ENCODE peak calls at places on chromosomes 13 and 19, in six cellular contexts. One of them, this sample, is unnamed.

GRCh38 chr13:41658057-41658642 is 200.8 kb downstream of the RGCC start:
- DNase-seq in CD8-positive, alpha-beta memory T cell: no peak
- DNase-seq in activated CD8-positive, alpha-beta memory T cell treated with anti-CD3 and anti-CD28 coated beads for 48 hours: no peak
- DNase-seq in fibroblast of the conjunctiva: peak
- DNase-seq in AG04450: peak
- DNase-seq in non-pigmented ciliary epithelial cell: peak
- DNase-seq in this sample: no peak

GRCh38 chr19:10155834-10156233 is 36.1 kb upstream of the EIF3G start:
- DNase-seq in non-pigmented ciliary epithelial cell: no peak
- DNase-seq in AG04450: no peak
- DNase-seq in fibroblast of the conjunctiva: no peak
- DNase-seq in CD8-positive, alpha-beta memory T cell: no peak
- DNase-seq in activated CD8-positive, alpha-beta memory T cell treated with anti-CD3 and anti-CD28 coated beads for 48 hours: no peak
- DNase-seq in this sample: no peak

GRCh38 chr13:23615677-23616076 is 45.5 kb downstream of the TNFRSF19 start:
- DNase-seq in activated CD8-positive, alpha-beta memory T cell treated with anti-CD3 and anti-CD28 coated beads for 48 hours: no peak
- DNase-seq in AG04450: no peak
- DNase-seq in non-pigmented ciliary epithelial cell: peak
- DNase-seq in fibroblast of the conjunctiva: no peak
- DNase-seq in CD8-positive, alpha-beta memory T cell: no peak
- DNase-seq in this sample: no peak

GRCh38 chr19:5536337-5536894 is 31.3 kb downstream of the TINCR start:
- DNase-seq in non-pigmented ciliary epithelial cell: no peak
- DNase-seq in AG04450: no peak
- DNase-seq in CD8-positive, alpha-beta memory T cell: no peak
- DNase-seq in activated CD8-positive, alpha-beta memory T cell treated with anti-CD3 and anti-CD28 coated beads for 48 hours: no peak
- DNase-seq in fibroblast of the conjunctiva: no peak
- DNase-seq in this sample: no peak

GRCh38 chr19:29567366-29567915 is 38.6 kb upstream of the POP4 start:
- DNase-seq in CD8-positive, alpha-beta memory T cell: no peak
- DNase-seq in fibroblast of the conjunctiva: no peak
- DNase-seq in non-pigmented ciliary epithelial cell: no peak
- DNase-seq in AG04450: no peak
- DNase-seq in activated CD8-positive, alpha-beta memory T cell treated with anti-CD3 and anti-CD28 coated beads for 48 hours: no peak
- DNase-seq in this sample: no peak

GRCh38 chr19:10602330-10603083 is 15.4 kb upstream of the AP1M2 start:
- DNase-seq in AG04450: no peak
- DNase-seq in CD8-positive, alpha-beta memory T cell: peak
- DNase-seq in activated CD8-positive, alpha-beta memory T cell treated with anti-CD3 and anti-CD28 coated beads for 48 hours: peak
- DNase-seq in non-pigmented ciliary epithelial cell: no peak
- DNase-seq in fibroblast of the conjunctiva: peak
- DNase-seq in this sample: no peak

GRCh38 chr13:105410602-105411001 is 1124.9 kb downstream of the EFNB2 start:
- DNase-seq in AG04450: no peak
- DNase-seq in fibroblast of the conjunctiva: peak
- DNase-seq in non-pigmented ciliary epithelial cell: no peak
- DNase-seq in activated CD8-positive, alpha-beta memory T cell treated with anti-CD3 and anti-CD28 coated beads for 48 hours: no peak
- DNase-seq in CD8-positive, alpha-beta memory T cell: no peak
- DNase-seq in this sample: no peak

GRCh38 chr13:60044321-60044720 is 119.4 kb downstream of the DIAPH3 start:
- DNase-seq in CD8-positive, alpha-beta memory T cell: no peak
- DNase-seq in fibroblast of the conjunctiva: no peak
- DNase-seq in non-pigmented ciliary epithelial cell: no peak
- DNase-seq in activated CD8-positive, alpha-beta memory T cell treated with anti-CD3 and anti-CD28 coated beads for 48 hours: no peak
- DNase-seq in AG04450: no peak
- DNase-seq in this sample: no peak

GRCh38 chr19:47284324-47284899 is 9.7 kb downstream of the INAFM1 start:
- DNase-seq in non-pigmented ciliary epithelial cell: no peak
- DNase-seq in fibroblast of the conjunctiva: peak
- DNase-seq in activated CD8-positive, alpha-beta memory T cell treated with anti-CD3 and anti-CD28 coated beads for 48 hours: no peak
- DNase-seq in CD8-positive, alpha-beta memory T cell: peak
- DNase-seq in AG04450: peak
- DNase-seq in this sample: no peak

GRCh38 chr19:55406869-55407624 is 541 bp downstream of the UBE2S start:
- DNase-seq in AG04450: no peak
- DNase-seq in CD8-positive, alpha-beta memory T cell: no peak
- DNase-seq in fibroblast of the conjunctiva: no peak
- DNase-seq in activated CD8-positive, alpha-beta memory T cell treated with anti-CD3 and anti-CD28 coated beads for 48 hours: no peak
- DNase-seq in non-pigmented ciliary epithelial cell: no peak
- DNase-seq in this sample: no peak

GRCh38 chr13:47858678-47859050 is 142.4 kb downstream of the SUCLA2 start:
- DNase-seq in activated CD8-positive, alpha-beta memory T cell treated with anti-CD3 and anti-CD28 coated beads for 48 hours: no peak
- DNase-seq in CD8-positive, alpha-beta memory T cell: no peak
- DNase-seq in fibroblast of the conjunctiva: no peak
- DNase-seq in AG04450: peak
- DNase-seq in non-pigmented ciliary epithelial cell: peak
- DNase-seq in this sample: peak

GRCh38 chr13:34826432-34826831 is 115.6 kb upstream of the NBEA start:
- DNase-seq in fibroblast of the conjunctiva: no peak
- DNase-seq in AG04450: no peak
- DNase-seq in non-pigmented ciliary epithelial cell: no peak
- DNase-seq in activated CD8-positive, alpha-beta memory T cell treated with anti-CD3 and anti-CD28 coated beads for 48 hours: no peak
- DNase-seq in CD8-positive, alpha-beta memory T cell: no peak
- DNase-seq in this sample: no peak

GRCh38 chr13:73451120-73452029 is 392.6 kb downstream of the KLF5 start:
- DNase-seq in fibroblast of the conjunctiva: no peak
- DNase-seq in activated CD8-positive, alpha-beta memory T cell treated with anti-CD3 and anti-CD28 coated beads for 48 hours: no peak
- DNase-seq in AG04450: no peak
- DNase-seq in CD8-positive, alpha-beta memory T cell: no peak
- DNase-seq in non-pigmented ciliary epithelial cell: no peak
- DNase-seq in this sample: no peak

GRCh38 chr13:41492432-41493267 is 35.3 kb downstream of the RGCC start:
- DNase-seq in non-pigmented ciliary epithelial cell: no peak
- DNase-seq in activated CD8-positive, alpha-beta memory T cell treated with anti-CD3 and anti-CD28 coated beads for 48 hours: no peak
- DNase-seq in fibroblast of the conjunctiva: no peak
- DNase-seq in CD8-positive, alpha-beta memory T cell: peak
- DNase-seq in AG04450: no peak
- DNase-seq in this sample: no peak

GRCh38 chr13:113637262-113638160 is 20.5 kb downstream of the ATP4B start:
- DNase-seq in non-pigmented ciliary epithelial cell: no peak
- DNase-seq in activated CD8-positive, alpha-beta memory T cell treated with anti-CD3 and anti-CD28 coated beads for 48 hours: no peak
- DNase-seq in AG04450: no peak
- DNase-seq in CD8-positive, alpha-beta memory T cell: no peak
- DNase-seq in fibroblast of the conjunctiva: no peak
- DNase-seq in this sample: no peak

GRCh38 chr19:899363-900301 is 6.3 kb downstream of the RNU6-9 start:
- DNase-seq in AG04450: no peak
- DNase-seq in fibroblast of the conjunctiva: no peak
- DNase-seq in CD8-positive, alpha-beta memory T cell: no peak
- DNase-seq in activated CD8-positive, alpha-beta memory T cell treated with anti-CD3 and anti-CD28 coated beads for 48 hours: no peak
- DNase-seq in non-pigmented ciliary epithelial cell: no peak
- DNase-seq in this sample: no peak

GRCh38 chr13:48156466-48156865 is 61.6 kb upstream of the MED4 start:
- DNase-seq in non-pigmented ciliary epithelial cell: no peak
- DNase-seq in activated CD8-positive, alpha-beta memory T cell treated with anti-CD3 and anti-CD28 coated beads for 48 hours: peak
- DNase-seq in CD8-positive, alpha-beta memory T cell: peak
- DNase-seq in fibroblast of the conjunctiva: no peak
- DNase-seq in AG04450: no peak
- DNase-seq in this sample: no peak

GRCh38 chr19:18119243-18120105 is 21.9 kb downstream of the MAST3 start:
- DNase-seq in CD8-positive, alpha-beta memory T cell: peak
- DNase-seq in non-pigmented ciliary epithelial cell: no peak
- DNase-seq in fibroblast of the conjunctiva: no peak
- DNase-seq in activated CD8-positive, alpha-beta memory T cell treated with anti-CD3 and anti-CD28 coated beads for 48 hours: no peak
- DNase-seq in AG04450: no peak
- DNase-seq in this sample: no peak

GRCh38 chr13:99196466-99197256 is 4.0 kb upstream of the UBAC2 start:
- DNase-seq in non-pigmented ciliary epithelial cell: no peak
- DNase-seq in activated CD8-positive, alpha-beta memory T cell treated with anti-CD3 and anti-CD28 coated beads for 48 hours: no peak
- DNase-seq in CD8-positive, alpha-beta memory T cell: peak
- DNase-seq in AG04450: no peak
- DNase-seq in fibroblast of the conjunctiva: no peak
- DNase-seq in this sample: no peak

GRCh38 chr13:91647361-91647970 is 249.0 kb downstream of the GPC5 start:
- DNase-seq in activated CD8-positive, alpha-beta memory T cell treated with anti-CD3 and anti-CD28 coated beads for 48 hours: no peak
- DNase-seq in non-pigmented ciliary epithelial cell: no peak
- DNase-seq in AG04450: no peak
- DNase-seq in CD8-positive, alpha-beta memory T cell: no peak
- DNase-seq in fibroblast of the conjunctiva: peak
- DNase-seq in this sample: no peak

GRCh38 chr19:11208526-11209471 is 11.5 kb upstream of the KANK2 start:
- DNase-seq in activated CD8-positive, alpha-beta memory T cell treated with anti-CD3 and anti-CD28 coated beads for 48 hours: no peak
- DNase-seq in AG04450: no peak
- DNase-seq in CD8-positive, alpha-beta memory T cell: no peak
- DNase-seq in non-pigmented ciliary epithelial cell: no peak
- DNase-seq in fibroblast of the conjunctiva: no peak
- DNase-seq in this sample: no peak

GRCh38 chr19:6802336-6803035 is 30.0 kb downstream of the VAV1 start:
- DNase-seq in non-pigmented ciliary epithelial cell: no peak
- DNase-seq in CD8-positive, alpha-beta memory T cell: peak
- DNase-seq in activated CD8-positive, alpha-beta memory T cell treated with anti-CD3 and anti-CD28 coated beads for 48 hours: peak
- DNase-seq in fibroblast of the conjunctiva: no peak
- DNase-seq in AG04450: no peak
- DNase-seq in this sample: no peak

This sample was measured in AG04449.